ENCODE peak calls at places on chromosomes 4 and X, in four cellular contexts. A is fibroblast of lung; L is aorta; U is CD8-positive, alpha-beta T cell. I is an unnamed sample. For H3K9me3, the result is how much of the 10 kb centered on the place peaks cover.

GRCh38 chr4:176189891-176190795 is 5.2 kb downstream of the SPATA4 start:
- DNase-seq in A (peak), L (no peak), U (no peak), I (no peak)

GRCh38 chrX:119698835-119699234 is 5.9 kb upstream of the SEPTIN6 start:
- DNase-seq in A (peak), L (no peak), U (no peak), I (no peak)

GRCh38 chr4:17165256-17165655 is 266.8 kb upstream of the LDB2 start:
- DNase-seq in A (peak), L (no peak), U (no peak), I (no peak)

GRCh38 chr4:166896254-166896653 is 338.0 kb downstream of the SPOCK3 start:
- DNase-seq in A (no peak), L (no peak), U (no peak), I (no peak)

GRCh38 chrX:129496625-129497024 is 26.7 kb downstream of the SMARCA1 start:
- DNase-seq in A (peak), L (no peak), U (no peak), I (no peak)

GRCh38 chrX:15930585-15930984 is 76.0 kb upstream of the AP1S2 start:
- DNase-seq in A (peak), L (no peak), U (no peak), I (no peak)

GRCh38 chrX:53320543-53321215 is 39.3 kb upstream of the IQSEC2 start:
- DNase-seq in A (no peak), L (no peak), U (peak), I (no peak)

GRCh38 chr4:159435561-159436023 is 332.7 kb downstream of the RAPGEF2 start:
- DNase-seq in A (no peak), L (no peak), U (no peak), I (no peak)

GRCh38 chrX:69133561-69134542 is 31.4 kb downstream of the PJA1 start:
- DNase-seq in A (peak), L (no peak), U (no peak), I (peak)

GRCh38 chr4:23932186-23932585 is 42.3 kb upstream of the PPARGC1A start:
- DNase-seq in A (no peak), L (no peak), U (no peak), I (no peak)

GRCh38 chrX:38571058-38571457 is 9.7 kb downstream of the TSPAN7 start:
- DNase-seq in A (no peak), L (no peak), U (no peak), I (no peak)

GRCh38 chrX:120120223-120120622 is 4.5 kb upstream of the RHOXF1 start:
- DNase-seq in A (peak), L (no peak), U (no peak), I (no peak)

GRCh38 chrX:39883664-39884063 is 214.1 kb downstream of the BCOR start:
- DNase-seq in A (no peak), L (no peak), U (no peak), I (no peak)

GRCh38 chr4:121057466-121057911 is 14.8 kb downstream of the NDNF start:
- DNase-seq in A (no peak), L (no peak), U (no peak), I (no peak)

GRCh38 chr4:17595471-17596005 is 18.5 kb downstream of the LAP3 start:
- DNase-seq in A (no peak), L (no peak), U (no peak), I (no peak)

GRCh38 chr4:36236159-36236558 is 8.2 kb downstream of the ARAP2 start:
- DNase-seq in A (no peak), L (no peak), U (no peak), I (no peak)

GRCh38 chr4:167614866-167615265 is 380.6 kb upstream of the SPOCK3 start:
- DNase-seq in A (peak), L (no peak), U (no peak), I (no peak)

GRCh38 chr4:87516683-87517082 is 12.5 kb downstream of the SPARCL1 start:
- DNase-seq in A (no peak), L (no peak), U (no peak), I (no peak)

GRCh38 chrX:153812220-153812619 is 17.8 kb downstream of the SSR4 start:
- DNase-seq in A (no peak), L (no peak), U (no peak), I (no peak)

GRCh38 chrX:120561634-120562568 is 1.1 kb upstream of the CUL4B start:
- DNase-seq in A (no peak), L (no peak), U (no peak), I (no peak)

GRCh38 chrX:133544105-133544504 is 128.8 kb upstream of the GPC4 start:
- DNase-seq in A (peak), L (no peak), U (no peak), I (no peak)

GRCh38 chr4:150297861-150298474 is 219.7 kb downstream of the DCLK2 start:
- DNase-seq in A (peak), L (no peak), U (peak), I (peak)

GRCh38 chrX:39896951-39897740 is 200.6 kb downstream of the BCOR start:
- DNase-seq in A (peak), L (peak), U (no peak), I (peak)

GRCh38 chr4:122960298-122960985 is 38.0 kb upstream of the NUDT6 start:
- DNase-seq in A (no peak), L (no peak), U (no peak), I (no peak)

GRCh38 chr4:78922207-78922606 is 17.0 kb downstream of the PAQR3 start:
- DNase-seq in A (peak), L (no peak), U (no peak), I (no peak)

GRCh38 chr4:152398060-152398459 is 137.8 kb downstream of the FBXW7 start:
- DNase-seq in A (peak), L (no peak), U (no peak), I (no peak)

GRCh38 chr4:53734584-53735363 is 143.5 kb upstream of the LNX1 start:
- DNase-seq in A (peak), L (no peak), U (no peak), I (no peak)

GRCh38 chrX:47704736-47705135 is 45.8 kb upstream of the UXT start:
- DNase-seq in A (no peak), L (no peak), U (no peak), I (no peak)

GRCh38 chr4:54231419-54232150 is 2.5 kb downstream of the PDGFRA start:
- DNase-seq in A (peak), L (peak), U (no peak), I (peak)

GRCh38 chr4:139918994-139919393 is 235.0 kb downstream of the MAML3 start:
- DNase-seq in A (peak), L (no peak), U (no peak), I (no peak)

GRCh38 chrX:30060718-30061117 is 154.6 kb upstream of the MAGEB2 start:
- DNase-seq in A (peak), L (no peak), U (no peak), I (peak)

GRCh38 chr4:149293233-149293632 is 522.4 kb downstream of the IQCM start:
- DNase-seq in A (peak), L (no peak), U (no peak), I (no peak)

GRCh38 chr4:48939785-48940184 is 33.2 kb upstream of the OCIAD2 start:
- DNase-seq in A (peak), L (no peak), U (no peak), I (no peak)

GRCh38 chr4:6258741-6259140 is 10.9 kb upstream of the WFS1 start:
- DNase-seq in A (no peak), L (peak), U (no peak), I (no peak)

GRCh38 chrX:636971-637659 is 6.5 kb downstream of the SHOX start:
- DNase-seq in A (no peak), L (no peak), U (no peak), I (no peak)

GRCh38 chrX:107712231-107713204 is 63.1 kb downstream of the TSC22D3 start:
- DNase-seq in A (peak), L (peak), U (peak), I (peak)

GRCh38 chr4:76515975-76516853 is 81.2 kb downstream of the SHROOM3 start:
- DNase-seq in A (no peak), L (no peak), U (no peak), I (no peak)

DNA sequence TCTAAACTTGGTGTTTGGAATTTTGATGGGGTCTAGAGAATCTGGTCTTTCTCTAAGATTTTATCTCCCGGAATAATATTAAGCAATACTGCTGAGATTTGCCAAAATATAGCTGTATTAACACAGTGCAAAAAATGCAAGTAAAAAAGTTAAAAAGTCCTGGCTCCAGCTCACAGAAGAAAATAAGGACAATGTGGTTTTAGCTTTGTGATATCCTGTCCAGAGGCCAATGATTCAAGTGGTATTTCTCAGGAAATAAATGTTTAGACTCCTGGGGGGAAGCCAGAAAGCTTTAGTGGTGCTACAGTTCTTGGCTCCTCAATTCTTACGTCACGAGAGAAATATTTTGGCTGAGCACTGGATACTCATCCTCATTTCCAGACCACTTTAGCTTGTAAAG is 40.9 kb upstream of the IL13RA2 start:
- DNase-seq in A (peak), L (no peak), U (no peak), I (no peak)
- H3K27ac ChIP-seq in A (peak), L (no peak), U (no peak), I (no peak)

GRCh38 chr4:133147365-133147821 is 1.7 kb upstream of the PCDH10 start:
- DNase-seq in A (no peak), L (peak), U (no peak), I (no peak)
- H3K9me3 ChIP-seq in A (under half), L (under half), U (under half), I (under half)

GRCh38 chr4:72567036-72567435 is 2.0 kb downstream of the ADAMTS3 start:
- DNase-seq in A (no peak), L (no peak), U (no peak), I (no peak)
- H3K27ac ChIP-seq in A (no peak), L (no peak), U (no peak), I (peak)

DNA sequence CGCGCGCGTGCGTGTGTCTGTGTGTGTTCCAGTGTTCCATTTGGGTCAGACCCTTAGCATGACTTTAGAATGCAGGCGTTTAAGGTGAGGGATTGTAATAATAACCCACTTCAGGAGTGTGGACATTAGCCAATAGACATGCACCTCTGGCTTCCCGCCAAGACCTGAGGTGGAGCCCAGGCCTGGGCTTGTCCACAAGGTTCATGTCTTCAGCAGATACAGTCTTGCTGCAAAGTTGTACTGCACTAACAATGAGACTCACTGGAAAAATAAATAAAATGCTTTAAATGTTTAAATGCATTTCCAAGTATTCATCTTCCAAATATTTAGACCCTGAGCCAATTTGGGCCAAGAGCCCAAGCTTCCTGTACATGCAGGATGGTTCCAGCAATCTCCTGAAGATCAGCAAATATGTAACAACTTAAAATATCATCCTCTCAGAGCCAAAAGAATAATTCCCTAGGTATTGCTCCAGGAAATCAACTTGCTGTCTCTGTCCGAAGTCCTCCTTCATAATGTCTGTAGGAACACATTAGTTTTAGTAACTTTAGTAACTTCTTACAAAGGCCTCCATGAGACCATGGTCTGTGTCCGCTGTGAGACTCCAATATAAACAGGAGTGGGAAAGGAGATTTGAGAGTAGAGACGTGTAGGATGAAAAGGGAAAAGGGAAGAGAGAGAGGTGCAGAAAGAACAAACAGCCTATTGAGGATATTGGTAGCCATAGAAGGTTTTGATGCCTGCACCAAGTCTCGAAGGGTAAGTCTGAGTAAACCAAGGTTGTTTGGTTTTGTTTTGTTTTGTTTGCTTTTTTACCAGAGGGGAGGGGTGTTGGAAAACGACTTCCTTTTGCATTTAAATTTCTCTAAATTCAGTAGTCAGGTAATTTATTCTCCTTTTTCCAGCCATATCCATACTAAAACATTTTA is 98.5 kb upstream of the KLF3 start:
- DNase-seq in A (peak), L (no peak), U (no peak), I (no peak)
- H3K9me3 ChIP-seq in A (under half), L (under half), U (under half), I (under half)

GRCh38 chr4:85773372-85773771 is 298.4 kb downstream of the ARHGAP24 start:
- DNase-seq in A (no peak), L (no peak), U (no peak), I (no peak)
- H3K27ac ChIP-seq in A (no peak), L (no peak), U (no peak), I (no peak)

GRCh38 chrX:78643874-78644273 is 15.3 kb downstream of the RTL3 start:
- DNase-seq in A (no peak), L (no peak), U (no peak), I (no peak)
- H3K9me3 ChIP-seq in A (under half), L (under half), U (under half), I (under half)

GRCh38 chr4:73660808-73661207 is 40.6 kb upstream of the RASSF6 start:
- DNase-seq in A (no peak), L (no peak), U (no peak), I (no peak)

GRCh38 chr4:73664470-73664869 is 44.2 kb upstream of the RASSF6 start:
- DNase-seq in A (no peak), L (no peak), U (no peak), I (no peak)

GRCh38 chr4:73668806-73669205 is 48.6 kb upstream of the RASSF6 start:
- DNase-seq in A (peak), L (no peak), U (no peak), I (no peak)

GRCh38 chr4:73661646-73662119 is 41.4 kb upstream of the RASSF6 start:
- DNase-seq in A (peak), L (no peak), U (no peak), I (no peak)

GRCh38 chr4:73662709-73663546 is 42.7 kb upstream of the RASSF6 start:
- DNase-seq in A (peak), L (no peak), U (no peak), I (no peak)
- H3K27ac ChIP-seq in A (peak), L (no peak), U (no peak), I (no peak)